ENCODE peak calls at places on chromosomes 7 and 10, in ten cellular contexts. B is ovary; T is left ventricle myocardium inferior; A is AG10803; W is HFF-Myc; O is BJ; Z is CD8-positive, alpha-beta memory T cell; I is CD4-positive, alpha-beta memory T cell; M is lung; C is adrenal gland. R is an unnamed sample.

GRCh38 chr10:42934351-42934811 is 142.5 kb upstream of the RET start:
- DNase-seq in W (no peak), T (no peak), O (no peak), B (no peak), Z (no peak), C (no peak), A (no peak), I (no peak), M (peak), R (no peak)

GRCh38 chr10:117762819-117763172 is 220.2 kb downstream of the EMX2 start:
- DNase-seq in A (peak), M (no peak), O (no peak), Z (no peak), C (peak), I (no peak), B (no peak), T (no peak), W (no peak), R (no peak)

GRCh38 chr7:125061776-125062397 is 132.3 kb upstream of the POT1 start:
- DNase-seq in A (no peak), O (no peak), I (no peak), Z (no peak), W (no peak), C (no peak), M (no peak), T (no peak), B (no peak), R (peak)

GRCh38 chr10:34045571-34046190 is 711.2 kb upstream of the NRP1 start:
- DNase-seq in I (no peak), T (no peak), M (no peak), O (no peak), B (no peak), C (no peak), Z (no peak), A (peak), W (no peak), R (no peak)

GRCh38 chr10:85657478-85658113 is 709.0 kb downstream of the GRID1 start:
- DNase-seq in I (no peak), T (no peak), A (no peak), C (no peak), W (no peak), B (no peak), O (no peak), M (no peak), Z (no peak), R (no peak)

GRCh38 chr10:74892874-74893273 is 66.5 kb downstream of the KAT6B start:
- DNase-seq in Z (no peak), M (no peak), W (no peak), A (no peak), T (no peak), B (no peak), C (no peak), I (no peak), O (no peak), R (no peak)

GRCh38 chr7:44076101-44076895 is 6.0 kb downstream of the POLM start:
- DNase-seq in M (no peak), I (no peak), B (peak), T (no peak), Z (no peak), A (no peak), W (no peak), O (no peak), C (no peak), R (no peak)

GRCh38 chr7:28469562-28469961 is 57.2 kb downstream of the CREB5 start:
- DNase-seq in I (no peak), W (no peak), O (no peak), C (no peak), M (no peak), A (no peak), B (no peak), Z (no peak), T (no peak), R (no peak)

GRCh38 chr7:135965602-135966001 is 11.6 kb downstream of the MTPN start:
- DNase-seq in I (no peak), Z (no peak), M (no peak), T (no peak), B (no peak), W (no peak), C (no peak), O (no peak), A (no peak), R (peak)

GRCh38 chr10:89078729-89079672 is 88.4 kb downstream of the FAS start:
- DNase-seq in W (no peak), T (no peak), A (peak), I (no peak), O (peak), M (no peak), Z (no peak), C (no peak), B (no peak), R (no peak)

GRCh38 chr10:8159628-8160165 is 105.2 kb downstream of the GATA3 start:
- DNase-seq in B (no peak), C (no peak), M (peak), A (no peak), O (no peak), T (no peak), I (no peak), W (no peak), Z (no peak), R (no peak)

GRCh38 chr10:62046522-62047239 is 145.2 kb downstream of the ARID5B start:
- DNase-seq in T (no peak), A (peak), O (peak), I (peak), Z (no peak), C (peak), M (no peak), W (peak), B (no peak), R (peak)

GRCh38 chr7:68125173-68125572 is 1128.5 kb downstream of the TYW1 start:
- DNase-seq in Z (no peak), C (no peak), O (no peak), B (no peak), T (no peak), W (no peak), I (no peak), A (no peak), M (peak), R (no peak)

GRCh38 chr7:103936558-103936957 is 52.9 kb downstream of the RELN start:
- DNase-seq in I (no peak), W (no peak), A (no peak), O (no peak), B (no peak), M (no peak), T (no peak), Z (no peak), C (no peak), R (no peak)

GRCh38 chr7:129225206-129225930 is 538 bp downstream of the AHCYL2 start:
- DNase-seq in I (no peak), B (peak), Z (no peak), M (peak), T (peak), W (no peak), O (no peak), A (peak), C (peak), R (peak)

GRCh38 chr7:40489844-40490602 is 355.2 kb downstream of the SUGCT start:
- DNase-seq in W (no peak), Z (no peak), C (no peak), A (no peak), T (no peak), I (no peak), B (no peak), M (no peak), O (no peak), R (no peak)

GRCh38 chr7:127021857-127022256 is 230.9 kb downstream of the GRM8 start:
- DNase-seq in C (no peak), W (no peak), T (no peak), I (no peak), Z (no peak), B (no peak), M (no peak), O (no peak), A (no peak), R (no peak)

GRCh38 chr7:24477807-24478655 is 95.2 kb upstream of the PALS2 start:
- DNase-seq in I (no peak), O (peak), C (no peak), M (no peak), A (peak), B (no peak), T (no peak), Z (no peak), W (peak), R (no peak)

GRCh38 chr10:97016728-97017473 is 168.9 kb downstream of the SLIT1 start:
- DNase-seq in Z (no peak), I (no peak), O (no peak), C (no peak), W (no peak), T (no peak), M (no peak), A (no peak), B (no peak), R (peak)

GRCh38 chr7:148135106-148135505 is 455.5 kb upstream of the C7orf33 start:
- DNase-seq in T (no peak), I (no peak), C (no peak), W (no peak), A (peak), M (no peak), O (no peak), Z (no peak), B (no peak), R (no peak)

GRCh38 chr10:56662765-56663447 is 301.8 kb upstream of the ZWINT start:
- DNase-seq in I (no peak), W (no peak), A (no peak), T (no peak), B (no peak), Z (no peak), C (no peak), O (no peak), M (no peak), R (no peak)

GRCh38 chr10:62779487-62780248 is 24.9 kb upstream of the ADO start:
- DNase-seq in T (no peak), O (no peak), C (peak), I (peak), W (no peak), M (no peak), B (no peak), Z (peak), A (peak), R (peak)

GRCh38 chr7:35349001-35349400 is 95.1 kb upstream of the TBX20 start:
- DNase-seq in B (no peak), O (no peak), M (no peak), Z (no peak), C (no peak), I (no peak), T (no peak), A (no peak), W (no peak), R (no peak)

GRCh38 chr10:131901181-131901829 is 497 bp downstream of the PPP2R2D start:
- DNase-seq in M (peak), B (peak), I (peak), T (peak), Z (peak), A (peak), W (no peak), O (no peak), C (peak), R (peak)

GRCh38 chr7:30920584-30921539 is 9.2 kb downstream of the AQP1 start:
- DNase-seq in B (peak), I (no peak), M (no peak), O (no peak), A (peak), C (peak), Z (no peak), T (peak), W (no peak), R (no peak)

GRCh38 chr7:6271091-6271658 is 1.2 kb downstream of the CYTH3 start:
- DNase-seq in I (peak), M (peak), W (no peak), T (peak), B (peak), C (peak), Z (peak), A (peak), O (no peak), R (no peak)

GRCh38 chr7:36711256-36711655 is 13.0 kb downstream of the AOAH start:
- DNase-seq in M (no peak), W (no peak), C (no peak), I (no peak), B (no peak), A (no peak), T (no peak), Z (no peak), O (no peak), R (no peak)

GRCh38 chr10:101111547-101111946 is 19.6 kb upstream of the TLX1 start:
- DNase-seq in W (no peak), A (no peak), C (no peak), T (no peak), B (no peak), O (no peak), I (no peak), Z (no peak), M (no peak), R (no peak)

GRCh38 chr10:69883256-69883655 is 81.5 kb downstream of the COL13A1 start:
- DNase-seq in O (no peak), C (no peak), Z (no peak), I (no peak), A (no peak), B (no peak), W (no peak), M (no peak), T (no peak), R (peak)

GRCh38 chr7:47792521-47793121 is 155.6 kb downstream of the PKD1L1 start:
- DNase-seq in B (no peak), A (no peak), Z (no peak), T (no peak), M (no peak), W (no peak), C (no peak), I (no peak), O (no peak), R (peak)

GRCh38 chr7:66630529-66630928 is 1.8 kb downstream of the KCTD7 start:
- DNase-seq in O (no peak), B (no peak), C (no peak), M (no peak), T (no peak), I (no peak), W (no peak), A (no peak), Z (no peak), R (no peak)

GRCh38 chr7:50307368-50308012 is 3.0 kb downstream of the IKZF1 start:
- DNase-seq in B (no peak), C (no peak), M (no peak), A (no peak), O (no peak), W (no peak), I (peak), Z (peak), T (no peak), R (peak)

DNA sequence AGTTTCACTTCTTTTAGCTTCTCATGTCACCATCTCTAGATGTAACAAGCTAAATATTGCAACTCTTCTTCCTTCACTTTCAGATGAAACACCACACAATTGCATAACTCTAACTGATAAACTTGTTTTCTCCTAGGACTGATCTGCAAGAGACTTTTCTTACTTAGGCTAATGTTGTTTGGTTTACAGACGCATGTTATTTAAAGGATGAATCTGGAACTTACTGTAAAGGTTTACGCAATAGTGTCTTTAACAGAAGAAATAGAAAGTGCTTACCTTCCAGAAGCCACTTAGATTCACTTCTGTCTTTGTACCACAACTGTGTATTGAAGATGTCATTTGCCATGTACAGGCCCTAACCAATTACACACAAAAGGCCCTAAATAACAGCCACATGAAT is 22.1 kb upstream of the ZC3HAV1 start:
- DNase-seq in O (no peak), B (no peak), M (no peak), C (no peak), Z (no peak), W (no peak), A (no peak), T (no peak), I (no peak), R (peak)
- H3K4me3 ChIP-seq in O (no peak), B (no peak), M (no peak), C (no peak), Z (no peak), W (no peak), A (no peak), T (no peak), I (no peak), R (no peak)

DNA sequence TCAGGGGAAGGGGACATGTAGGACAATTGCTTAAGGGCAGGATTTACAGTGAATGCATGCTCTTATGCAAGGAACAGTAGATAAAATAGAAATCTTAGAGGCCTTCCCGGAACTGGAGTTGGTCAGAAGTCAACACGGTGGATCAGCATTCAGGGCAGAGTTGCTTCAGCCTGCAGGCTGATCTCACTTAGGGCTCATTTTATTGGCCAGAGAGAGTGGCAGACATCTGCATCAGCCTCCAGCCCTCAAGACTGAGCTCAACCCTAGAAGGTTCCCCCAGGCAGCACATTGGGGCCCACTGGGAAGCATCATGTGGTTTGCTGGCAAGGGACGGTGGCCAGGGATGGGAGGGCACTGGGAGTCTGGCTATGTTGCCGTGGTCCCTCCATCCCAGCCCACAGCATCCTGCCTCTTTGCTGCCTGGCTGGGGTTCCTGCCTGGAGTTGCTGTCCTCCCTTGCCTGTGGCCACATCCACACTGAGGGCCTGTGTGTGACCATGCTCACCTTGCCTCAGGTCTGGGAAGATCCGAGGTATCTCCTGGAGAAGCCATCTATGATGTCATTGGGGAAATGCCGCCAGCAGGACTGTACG is 13.0 kb downstream of the SCART1 start:
- DNase-seq in C (no peak), T (no peak), Z (no peak), A (no peak), M (no peak), I (no peak), B (no peak), W (no peak), O (no peak), R (no peak)
- H3K4me3 ChIP-seq in C (no peak), T (no peak), Z (no peak), A (no peak), M (no peak), I (no peak), B (no peak), W (no peak), O (no peak), R (no peak)

GRCh38 chr7:1055084-1055450 is 10.7 kb downstream of the GPR146 start:
- DNase-seq in O (no peak), I (peak), B (peak), W (no peak), A (no peak), Z (no peak), C (no peak), M (peak), T (peak), R (no peak)
- H3K4me3 ChIP-seq in O (no peak), I (no peak), B (peak), W (no peak), A (no peak), Z (peak), C (no peak), M (peak), T (peak), R (no peak)

DNA sequence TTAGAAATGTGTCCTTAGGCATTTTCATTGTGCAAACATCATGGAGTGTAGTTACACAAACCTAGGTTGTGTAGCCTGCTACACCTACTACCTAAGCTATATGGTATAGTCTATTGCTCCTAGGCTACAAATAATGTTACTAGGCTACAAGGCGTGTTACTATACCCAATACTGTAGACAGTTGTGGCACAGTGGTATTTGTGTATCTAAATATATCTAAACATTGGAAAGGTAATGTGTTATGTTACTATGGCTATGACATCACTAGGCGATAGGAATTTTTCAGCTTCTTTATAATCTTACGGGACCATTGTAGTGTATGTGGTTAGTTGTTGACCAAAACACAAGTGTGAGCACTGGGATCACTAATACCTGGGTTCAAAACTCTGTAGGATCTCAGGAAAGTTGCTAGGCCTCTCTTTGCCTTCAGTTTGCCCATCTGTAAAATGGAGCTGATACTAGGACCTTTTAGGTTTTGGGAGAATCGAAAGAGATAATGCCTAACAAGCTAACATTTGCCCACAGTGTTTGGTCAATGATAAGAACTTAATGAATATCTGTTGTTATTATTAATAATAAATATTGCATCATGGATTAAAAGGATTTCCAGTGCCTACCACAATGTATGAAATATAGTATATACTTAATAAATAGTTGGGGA is 2.8 kb downstream of the BICC1 start:
- DNase-seq in B (no peak), A (no peak), M (no peak), T (no peak), O (no peak), W (no peak), I (no peak), C (no peak), Z (no peak), R (no peak)
- H3K4me3 ChIP-seq in B (no peak), A (peak), M (no peak), T (peak), O (peak), W (peak), I (no peak), C (no peak), Z (no peak), R (no peak)

GRCh38 chr10:773562-774161 is 84.2 kb upstream of the DIP2C start:
- DNase-seq in I (no peak), O (no peak), C (peak), T (no peak), Z (no peak), B (no peak), W (no peak), M (no peak), A (no peak), R (no peak)
- H3K4me3 ChIP-seq in I (no peak), O (no peak), C (no peak), T (no peak), Z (no peak), B (no peak), W (no peak), M (no peak), A (no peak), R (no peak)

DNA sequence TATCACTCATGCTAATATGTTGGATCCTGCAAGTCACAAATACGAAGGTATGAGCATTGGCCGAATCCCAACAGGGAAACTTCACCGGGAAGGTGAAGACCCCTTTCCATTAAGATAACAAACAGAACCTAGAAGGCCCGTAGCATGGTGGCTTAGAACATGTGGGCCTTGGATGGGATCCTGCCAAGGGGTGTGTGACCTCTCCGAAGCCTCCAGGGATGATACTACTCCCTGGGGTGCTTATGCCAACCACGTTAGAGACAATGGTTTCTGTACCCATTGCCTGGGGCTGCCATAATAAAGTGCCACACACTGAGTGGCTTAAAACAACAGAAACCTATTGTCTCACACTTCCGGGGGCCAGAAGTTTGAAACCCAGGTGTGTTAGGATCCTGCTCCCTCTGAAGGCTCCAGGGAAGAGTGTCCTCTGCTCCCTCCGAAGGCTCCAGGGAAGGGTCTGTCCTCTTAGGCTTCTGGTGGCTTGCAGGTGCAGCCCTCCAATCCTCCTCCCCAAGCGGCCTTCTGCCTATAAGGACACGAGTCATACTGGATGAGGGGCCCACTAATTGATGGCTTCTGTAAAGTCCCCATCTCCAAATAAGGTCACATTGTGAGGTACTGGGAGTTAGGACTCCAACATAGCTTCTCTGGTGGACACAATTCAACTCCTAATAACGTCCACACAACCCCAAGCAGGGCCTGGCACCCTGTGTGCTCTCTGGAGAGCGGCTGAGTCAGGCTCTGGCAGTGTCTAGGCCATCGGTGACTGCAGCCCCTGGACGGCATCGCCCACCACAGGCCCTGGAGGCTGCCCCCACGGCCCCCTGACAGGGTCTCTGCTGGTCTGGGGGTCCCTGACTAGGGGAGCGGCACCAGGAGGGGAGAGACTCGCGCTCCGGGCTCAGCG is 992 bp upstream of the MGMT start:
- DNase-seq in W (no peak), A (no peak), I (no peak), O (no peak), M (no peak), B (no peak), T (no peak), Z (no peak), C (no peak), R (no peak)
- H3K4me3 ChIP-seq in W (peak), A (peak), I (peak), O (peak), M (peak), B (peak), T (peak), Z (peak), C (peak), R (peak)